ENCODE peak calls at places on chromosome 5, in six cellular contexts. N is stomach; T is HepG2; U is CD8-positive, alpha-beta memory T cell; R is neuronal stem cell; F is tibial nerve. E is an unnamed sample. For H3K4me1, the result is how much of the 10 kb centered on the place peaks cover.

GRCh38 chr5:97044057-97044456 is 98.4 kb downstream of the LIX1 start:
- DNase-seq in N (peak), T (peak), U (no peak), R (no peak), F (no peak), E (no peak)

GRCh38 chr5:171162165-171162564 is 146.9 kb upstream of the TLX3 start:
- DNase-seq in N (no peak), T (no peak), U (no peak), R (no peak), F (no peak), E (no peak)

GRCh38 chr5:6820851-6821479 is 107.7 kb downstream of the TENT4A start:
- DNase-seq in N (no peak), T (peak), U (peak), R (peak), F (no peak), E (no peak)

GRCh38 chr5:31987985-31988710 is 186.0 kb downstream of the GOLPH3 start:
- DNase-seq in N (no peak), T (no peak), U (no peak), R (no peak), F (no peak), E (no peak)

GRCh38 chr5:72183231-72183630 is 76.0 kb downstream of the MAP1B start:
- DNase-seq in N (no peak), T (no peak), U (no peak), R (peak), F (no peak), E (no peak)

GRCh38 chr5:5374034-5374715 is 48.3 kb upstream of the ICE1 start:
- DNase-seq in N (no peak), T (no peak), U (no peak), R (no peak), F (no peak), E (no peak)

GRCh38 chr5:149863830-149864229 is 80.8 kb downstream of the PDE6A start:
- DNase-seq in N (no peak), T (no peak), U (no peak), R (no peak), F (no peak), E (no peak)

GRCh38 chr5:93886917-93887361 is 145.5 kb upstream of the POU5F2 start:
- DNase-seq in N (no peak), T (no peak), U (no peak), R (no peak), F (no peak), E (no peak)

GRCh38 chr5:147880461-147880860 is 1.9 kb downstream of the SCGB3A2 start:
- DNase-seq in N (no peak), T (no peak), U (no peak), R (no peak), F (no peak), E (no peak)

GRCh38 chr5:174520420-174521396 is 203.7 kb upstream of the MSX2 start:
- DNase-seq in N (peak), T (peak), U (no peak), R (peak), F (no peak), E (no peak)

GRCh38 chr5:150345716-150346115 is 11.8 kb upstream of the TCOF1 start:
- DNase-seq in N (no peak), T (no peak), U (no peak), R (no peak), F (no peak), E (no peak)

GRCh38 chr5:88820581-88820980 is 62.4 kb downstream of the MEF2C start:
- DNase-seq in N (no peak), T (no peak), U (no peak), R (no peak), F (no peak), E (no peak)

GRCh38 chr5:95754545-95754944 is 23.4 kb downstream of the RHOBTB3 start:
- DNase-seq in N (no peak), T (no peak), U (no peak), R (no peak), F (no peak), E (no peak)

GRCh38 chr5:60229786-60230185 is 336.3 kb upstream of the PDE4D start:
- DNase-seq in N (no peak), T (no peak), U (no peak), R (no peak), F (no peak), E (no peak)

GRCh38 chr5:179623906-179624741 is 653 bp upstream of the HNRNPH1 start:
- DNase-seq in N (no peak), T (peak), U (peak), R (no peak), F (no peak), E (peak)

GRCh38 chr5:155529366-155529765 is 515.8 kb downstream of the KIF4B start:
- DNase-seq in N (no peak), T (no peak), U (no peak), R (no peak), F (no peak), E (no peak)

GRCh38 chr5:9148242-9148641 is 397.6 kb downstream of the SEMA5A start:
- DNase-seq in N (no peak), T (no peak), U (no peak), R (no peak), F (no peak), E (no peak)

GRCh38 chr5:107469064-107469463 is 201.7 kb downstream of the EFNA5 start:
- DNase-seq in N (no peak), T (no peak), U (no peak), R (no peak), F (no peak), E (no peak)
- H3K4me1 ChIP-seq in N (under half), T (under half), U (under half), R (under half), F (under half), E (under half)

GRCh38 chr5:172453206-172453985 is 929 bp downstream of the SH3PXD2B start:
- DNase-seq in N (peak), T (peak), U (no peak), R (peak), F (no peak), E (no peak)
- H3K4me1 ChIP-seq in N (half or more), T (under half), U (under half), R (under half), F (half or more), E (under half)

GRCh38 chr5:78504726-78505431 is 143.7 kb downstream of the LHFPL2 start:
- DNase-seq in N (peak), T (no peak), U (no peak), R (no peak), F (peak), E (peak)
- H3K4me1 ChIP-seq in N (half or more), T (under half), U (under half), R (under half), F (half or more), E (under half)

GRCh38 chr5:61311056-61311455 is 21.0 kb upstream of the ZSWIM6 start:
- DNase-seq in N (no peak), T (no peak), U (no peak), R (no peak), F (no peak), E (no peak)
- H3K4me1 ChIP-seq in N (under half), T (under half), U (under half), R (under half), F (under half), E (under half)

DNA sequence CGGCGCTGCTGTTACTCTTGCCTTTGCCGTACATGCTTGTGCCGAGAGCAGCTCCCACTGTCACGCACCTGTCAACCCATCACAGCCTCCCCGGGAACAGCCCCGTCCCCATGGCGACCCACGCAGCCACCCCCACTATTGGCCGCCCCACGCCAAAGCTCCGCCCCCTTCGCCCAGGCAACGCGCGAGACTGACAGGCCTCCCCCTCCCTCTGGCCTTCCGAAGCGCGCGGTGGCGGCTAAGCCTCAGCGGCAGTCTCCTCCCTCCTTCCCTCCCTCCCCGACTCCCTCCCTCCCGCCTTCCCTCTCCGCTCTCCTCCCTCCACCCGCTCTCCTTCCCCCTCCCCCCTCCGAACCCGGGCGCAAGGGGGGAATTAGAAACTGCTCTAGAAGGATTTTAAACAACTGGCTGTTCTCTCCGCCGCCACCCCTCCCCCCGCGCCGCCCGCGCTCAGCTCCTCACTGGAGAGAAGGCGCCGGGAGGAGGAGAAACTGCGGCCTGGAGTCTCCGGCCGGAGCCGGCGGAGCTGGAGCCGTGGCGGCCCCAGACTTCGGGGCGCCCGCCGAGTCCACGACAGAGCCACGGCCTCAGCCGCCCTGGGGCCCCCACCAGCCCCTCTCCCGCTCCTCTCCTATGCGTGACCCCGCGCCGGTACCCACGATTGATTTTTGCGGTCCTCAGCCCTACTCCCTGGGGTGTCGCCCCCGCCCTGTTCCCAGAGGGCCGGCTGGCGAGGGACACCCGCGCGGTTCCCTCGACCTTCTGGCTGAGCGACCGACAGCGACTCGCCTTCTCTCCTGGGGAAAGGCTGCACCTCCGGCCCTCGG is at the start of gene SSBP2:
- DNase-seq in N (peak), T (peak), U (peak), R (peak), F (peak), E (peak)
- H3K4me1 ChIP-seq in N (half or more), T (under half), U (under half), R (under half), F (half or more), E (under half)

GRCh38 chr5:132458226-132458560 is 32.4 kb downstream of the IRF1 start:
- DNase-seq in N (no peak), T (no peak), U (no peak), R (no peak), F (no peak), E (no peak)
- H3K4me1 ChIP-seq in N (half or more), T (half or more), U (half or more), R (under half), F (half or more), E (half or more)

DNA sequence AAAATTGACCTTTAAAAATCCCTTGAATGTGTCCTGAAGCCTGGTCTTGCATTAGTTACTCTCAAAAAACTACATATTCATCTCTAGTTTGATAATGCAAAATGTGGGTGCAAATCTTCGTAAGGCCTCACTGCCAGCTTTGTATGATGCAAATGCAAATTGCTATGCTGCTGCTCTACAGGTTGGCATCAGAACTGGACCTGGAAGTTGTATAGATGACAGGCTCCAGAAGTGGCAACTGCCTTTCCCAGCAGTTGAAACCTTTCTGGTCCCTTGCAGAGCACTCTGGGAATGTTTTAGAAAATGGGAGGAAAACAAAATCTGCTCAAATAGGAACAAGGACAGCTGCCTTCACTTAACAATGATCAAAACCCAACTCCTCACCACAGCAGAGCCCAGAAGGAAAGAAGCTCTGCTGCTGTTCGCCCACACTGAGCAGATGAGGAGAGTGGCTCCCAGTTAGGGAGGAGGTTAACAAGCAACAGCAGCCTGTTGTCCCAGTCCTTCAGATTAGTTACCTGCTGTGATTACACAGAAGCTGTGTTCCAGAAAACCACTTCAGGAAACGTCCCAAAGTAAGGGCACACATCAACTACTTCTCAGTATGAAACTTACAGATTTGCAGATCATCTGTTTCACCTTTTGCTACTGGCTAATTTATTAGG is 93.5 kb downstream of the PLPP1 start:
- DNase-seq in N (no peak), T (no peak), U (no peak), R (no peak), F (no peak), E (no peak)
- H3K4me1 ChIP-seq in N (half or more), T (under half), U (under half), R (under half), F (half or more), E (under half)

DNA sequence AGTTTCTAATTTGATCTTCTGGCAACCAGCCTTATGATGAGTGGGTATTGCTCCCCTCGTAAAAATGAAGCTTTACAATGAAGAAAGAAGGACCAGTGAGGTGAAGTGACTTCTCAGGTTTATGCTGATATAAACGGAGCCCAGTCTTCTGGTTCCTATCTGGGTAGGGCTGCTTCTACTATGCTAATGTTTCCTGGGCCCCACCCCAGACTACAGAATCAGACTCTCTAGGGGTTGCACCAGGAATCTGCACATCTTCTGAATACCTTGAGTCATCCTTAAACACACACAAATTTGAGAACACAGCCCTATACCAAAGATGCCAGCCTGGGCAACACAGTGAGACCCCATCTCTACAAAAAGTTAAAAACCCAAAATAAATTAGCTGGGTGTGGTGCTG is 16.2 kb downstream of the BTF3 start:
- DNase-seq in N (no peak), T (no peak), U (no peak), R (no peak), F (no peak), E (no peak)
- H3K4me1 ChIP-seq in N (under half), T (under half), U (under half), R (under half), F (under half), E (under half)